ENCODE peak calls at places on chromosomes 6 and 20, in six cellular contexts. One of them, this sample, is unnamed. For H3K4me1, the result is how much of the 10 kb centered on the place peaks cover.

GRCh38 chr6:81950877-81951276 is 198.4 kb upstream of the TENT5A start:
- DNase-seq in GM23248: peak
- DNase-seq in heart left ventricle: no peak
- DNase-seq in Panc1: no peak
- DNase-seq in breast epithelium: no peak
- DNase-seq in tibial artery: no peak
- DNase-seq in this sample: no peak

GRCh38 chr6:6881438-6882267 is 226.1 kb upstream of the RREB1 start:
- DNase-seq in GM23248: no peak
- DNase-seq in heart left ventricle: no peak
- DNase-seq in Panc1: no peak
- DNase-seq in breast epithelium: peak
- DNase-seq in tibial artery: no peak
- DNase-seq in this sample: no peak

GRCh38 chr6:3393796-3394195 is 63.1 kb downstream of the SLC22A23 start:
- DNase-seq in GM23248: no peak
- DNase-seq in heart left ventricle: no peak
- DNase-seq in Panc1: no peak
- DNase-seq in breast epithelium: no peak
- DNase-seq in tibial artery: no peak
- DNase-seq in this sample: no peak

GRCh38 chr6:137341721-137342195 is 122.6 kb upstream of the IFNGR1 start:
- DNase-seq in GM23248: peak
- DNase-seq in heart left ventricle: no peak
- DNase-seq in Panc1: no peak
- DNase-seq in breast epithelium: no peak
- DNase-seq in tibial artery: no peak
- DNase-seq in this sample: peak

GRCh38 chr6:160221423-160221822 is 37.2 kb downstream of the SLC22A2 start:
- DNase-seq in GM23248: no peak
- DNase-seq in heart left ventricle: no peak
- DNase-seq in Panc1: no peak
- DNase-seq in breast epithelium: no peak
- DNase-seq in tibial artery: no peak
- DNase-seq in this sample: no peak

GRCh38 chr20:34922654-34923381 is 32.8 kb downstream of the GSS start:
- DNase-seq in GM23248: peak
- DNase-seq in heart left ventricle: peak
- DNase-seq in Panc1: peak
- DNase-seq in breast epithelium: no peak
- DNase-seq in tibial artery: peak
- DNase-seq in this sample: no peak

GRCh38 chr6:42555477-42556457 is 8.1 kb upstream of the UBR2 start:
- DNase-seq in GM23248: no peak
- DNase-seq in heart left ventricle: no peak
- DNase-seq in Panc1: no peak
- DNase-seq in breast epithelium: no peak
- DNase-seq in tibial artery: no peak
- DNase-seq in this sample: no peak

GRCh38 chr6:13163161-13163944 is 165.0 kb downstream of the TBC1D7 start:
- DNase-seq in GM23248: no peak
- DNase-seq in heart left ventricle: no peak
- DNase-seq in Panc1: no peak
- DNase-seq in breast epithelium: no peak
- DNase-seq in tibial artery: no peak
- DNase-seq in this sample: no peak

GRCh38 chr20:59591061-59591460 is 13.3 kb upstream of the PHACTR3 start:
- DNase-seq in GM23248: no peak
- DNase-seq in heart left ventricle: no peak
- DNase-seq in Panc1: no peak
- DNase-seq in breast epithelium: no peak
- DNase-seq in tibial artery: no peak
- DNase-seq in this sample: no peak

GRCh38 chr6:17869010-17869752 is 118.3 kb downstream of the KIF13A start:
- DNase-seq in GM23248: peak
- DNase-seq in heart left ventricle: no peak
- DNase-seq in Panc1: no peak
- DNase-seq in breast epithelium: no peak
- DNase-seq in tibial artery: no peak
- DNase-seq in this sample: no peak

DNA sequence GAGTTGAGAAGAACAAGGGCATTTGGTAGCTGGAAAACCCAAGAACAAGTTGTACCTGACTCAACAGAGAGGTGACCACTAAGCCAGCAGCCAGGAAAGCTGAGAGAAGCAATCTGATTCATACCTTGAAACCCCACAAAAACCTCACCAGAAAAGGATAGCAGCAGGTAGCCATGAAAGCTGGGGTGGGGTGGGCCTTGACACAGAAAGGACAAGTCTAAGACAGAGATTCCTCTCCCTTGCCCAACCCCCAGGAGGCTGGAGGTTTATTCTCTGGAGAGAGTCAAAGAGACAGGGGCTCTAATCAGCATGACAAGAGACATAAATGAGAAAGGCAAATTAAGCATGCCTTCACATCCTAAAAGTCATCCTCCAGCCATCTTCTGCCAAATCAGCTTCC is 151.7 kb upstream of the DST start:
- DNase-seq in GM23248: no peak
- DNase-seq in heart left ventricle: no peak
- DNase-seq in Panc1: no peak
- DNase-seq in breast epithelium: no peak
- DNase-seq in tibial artery: no peak
- DNase-seq in this sample: no peak
- H3K27ac ChIP-seq in GM23248: no peak
- H3K27ac ChIP-seq in heart left ventricle: no peak
- H3K27ac ChIP-seq in Panc1: peak
- H3K27ac ChIP-seq in breast epithelium: no peak
- H3K27ac ChIP-seq in tibial artery: no peak
- H3K27ac ChIP-seq in this sample: no peak

GRCh38 chr20:2132461-2132901 is 30.9 kb downstream of the STK35 start:
- DNase-seq in GM23248: peak
- DNase-seq in heart left ventricle: no peak
- DNase-seq in Panc1: no peak
- DNase-seq in breast epithelium: no peak
- DNase-seq in tibial artery: no peak
- DNase-seq in this sample: no peak
- H3K4me1 ChIP-seq in GM23248: half or more
- H3K4me1 ChIP-seq in heart left ventricle: under half
- H3K4me1 ChIP-seq in Panc1: under half
- H3K4me1 ChIP-seq in breast epithelium: under half
- H3K4me1 ChIP-seq in tibial artery: half or more
- H3K4me1 ChIP-seq in this sample: under half

GRCh38 chr20:41138217-41138526 is 829 bp downstream of the PLCG1 start:
- DNase-seq in GM23248: peak
- DNase-seq in heart left ventricle: no peak
- DNase-seq in Panc1: no peak
- DNase-seq in breast epithelium: no peak
- DNase-seq in tibial artery: no peak
- DNase-seq in this sample: no peak

GRCh38 chr20:41136336-41136694 is 1.0 kb upstream of the PLCG1 start:
- DNase-seq in GM23248: no peak
- DNase-seq in heart left ventricle: no peak
- DNase-seq in Panc1: no peak
- DNase-seq in breast epithelium: no peak
- DNase-seq in tibial artery: no peak
- DNase-seq in this sample: no peak

GRCh38 chr20:41136695-41137411 is 490 bp upstream of the PLCG1 start:
- DNase-seq in GM23248: peak
- DNase-seq in heart left ventricle: peak
- DNase-seq in Panc1: no peak
- DNase-seq in breast epithelium: peak
- DNase-seq in tibial artery: peak
- DNase-seq in this sample: peak

GRCh38 chr20:41138527-41139226 is 1.3 kb downstream of the PLCG1 start:
- DNase-seq in GM23248: peak
- DNase-seq in heart left ventricle: peak
- DNase-seq in Panc1: no peak
- DNase-seq in breast epithelium: no peak
- DNase-seq in tibial artery: no peak
- DNase-seq in this sample: peak

GRCh38 chr20:41137412-41138216 is at the start of gene PLCG1:
- DNase-seq in GM23248: peak
- DNase-seq in heart left ventricle: peak
- DNase-seq in Panc1: no peak
- DNase-seq in breast epithelium: peak
- DNase-seq in tibial artery: peak
- DNase-seq in this sample: peak
- H3K4me3 ChIP-seq in GM23248: peak
- H3K4me3 ChIP-seq in heart left ventricle: peak
- H3K4me3 ChIP-seq in Panc1: peak
- H3K4me3 ChIP-seq in breast epithelium: peak
- H3K4me3 ChIP-seq in tibial artery: peak
- H3K4me3 ChIP-seq in this sample: peak

GRCh38 chr6:111843347-111844147 is 29.7 kb downstream of the FYN start:
- DNase-seq in GM23248: no peak
- DNase-seq in heart left ventricle: no peak
- DNase-seq in Panc1: no peak
- DNase-seq in breast epithelium: no peak
- DNase-seq in tibial artery: no peak
- DNase-seq in this sample: peak
- H3K27ac ChIP-seq in GM23248: no peak
- H3K27ac ChIP-seq in heart left ventricle: no peak
- H3K27ac ChIP-seq in Panc1: no peak
- H3K27ac ChIP-seq in breast epithelium: no peak
- H3K27ac ChIP-seq in tibial artery: no peak
- H3K27ac ChIP-seq in this sample: peak